ENCODE peak calls at places on chromosomes 2 and 18, in five cellular contexts. D, P, O, G and T are unnamed samples.

GRCh38 chr2:172516299-172516698 is 39.6 kb upstream of the PDK1 start:
- DNase-seq in D (no peak), P (no peak), O (no peak), G (no peak), T (no peak)

GRCh38 chr2:239954166-239955085 is 70.7 kb downstream of the NDUFA10 start:
- DNase-seq in D (no peak), P (no peak), O (no peak), G (no peak), T (no peak)

GRCh38 chr18:52715421-52715820 is 375.4 kb downstream of the DCC start:
- DNase-seq in D (no peak), P (no peak), O (no peak), G (no peak), T (no peak)

GRCh38 chr2:201259216-201259615 is 1.1 kb upstream of the CASP8 start:
- DNase-seq in D (no peak), P (no peak), O (no peak), G (no peak), T (no peak)

GRCh38 chr2:156445311-156446218 is 9.4 kb downstream of the GPD2 start:
- DNase-seq in D (no peak), P (no peak), O (no peak), G (no peak), T (no peak)

GRCh38 chr2:146457221-146457620 is 1387.6 kb upstream of the ACVR2A start:
- DNase-seq in D (no peak), P (no peak), O (no peak), G (no peak), T (no peak)

GRCh38 chr2:162280654-162281053 is 37.4 kb upstream of the FAP start:
- DNase-seq in D (no peak), P (no peak), O (no peak), G (no peak), T (no peak)

GRCh38 chr2:7994397-7994951 is 687.4 kb upstream of the ID2 start:
- DNase-seq in D (no peak), P (no peak), O (no peak), G (no peak), T (no peak)

GRCh38 chr2:143284087-143284675 is 155.0 kb downstream of the ARHGAP15 start:
- DNase-seq in D (no peak), P (no peak), O (peak), G (peak), T (peak)

GRCh38 chr2:83305758-83306378 is 1153.2 kb downstream of the SUCLG1 start:
- DNase-seq in D (no peak), P (no peak), O (no peak), G (no peak), T (no peak)